ENCODE peak calls at places on chromosomes 3 and 15, in four cellular contexts. I, U, D and Y are unnamed samples.

GRCh38 chr3:149152420-149152819 is 23.0 kb downstream of the HPS3 start:
- DNase-seq in I (peak; percentile 79), U (no peak), D (no peak), Y (peak; percentile 52)

GRCh38 chr15:36911322-36911944 is 188.9 kb downstream of the MEIS2 start:
- DNase-seq in I (peak; percentile 63), U (no peak), D (no peak), Y (peak; percentile 9)

GRCh38 chr3:55435446-55435845 is 51.7 kb downstream of the WNT5A start:
- DNase-seq in I (no peak), U (no peak), D (no peak), Y (no peak)

GRCh38 chr15:101057841-101058407 is 138.8 kb downstream of the LRRK1 start:
- DNase-seq in I (no peak), U (no peak), D (no peak), Y (no peak)

GRCh38 chr15:57522148-57522547 is 69.6 kb upstream of the MYZAP start:
- DNase-seq in I (no peak), U (no peak), D (no peak), Y (no peak)

GRCh38 chr3:108131105-108131794 is 40.4 kb upstream of the CD47 start:
- DNase-seq in I (peak; percentile 88), U (no peak), D (no peak), Y (no peak)

GRCh38 chr3:165883866-165884478 is 46.7 kb upstream of the BCHE start:
- DNase-seq in I (no peak), U (no peak), D (no peak), Y (no peak)

GRCh38 chr15:80645494-80646065 is 49.5 kb upstream of the ABHD17C start:
- DNase-seq in I (no peak), U (no peak), D (no peak), Y (no peak)

GRCh38 chr15:81000144-81000625 is 538 bp upstream of the TLNRD1 start:
- DNase-seq in I (no peak), U (no peak), D (no peak), Y (no peak)

GRCh38 chr3:179958143-179958542 is 78.6 kb downstream of the PEX5L start:
- DNase-seq in I (no peak), U (no peak), D (no peak), Y (no peak)

GRCh38 chr3:180421221-180421620 is 180.7 kb upstream of the TTC14 start:
- DNase-seq in I (no peak), U (no peak), D (no peak), Y (no peak)

GRCh38 chr15:93759626-93760025 is 471.7 kb upstream of the MCTP2 start:
- DNase-seq in I (no peak), U (no peak), D (no peak), Y (no peak)

GRCh38 chr3:9207076-9207763 is 42.2 kb downstream of the SRGAP3 start:
- DNase-seq in I (no peak), U (no peak), D (no peak), Y (no peak)

GRCh38 chr15:68818088-68818670 is 2.5 kb downstream of the ANP32A start:
- DNase-seq in I (peak; percentile 73), U (peak; percentile 66), D (peak; percentile 66), Y (peak; percentile 84)

GRCh38 chr15:26838742-26839460 is 28.0 kb upstream of the GABRA5 start:
- DNase-seq in I (no peak), U (no peak), D (no peak), Y (no peak)

GRCh38 chr3:37708789-37709188 is 152.9 kb upstream of the CTDSPL start:
- DNase-seq in I (no peak), U (no peak), D (no peak), Y (no peak)

GRCh38 chr15:74631935-74632560 is 16.4 kb downstream of the CLK3 start:
- DNase-seq in I (peak; percentile 47), U (peak; percentile 65), D (no peak), Y (no peak)

GRCh38 chr15:71362556-71362955 is 247.3 kb downstream of the THSD4 start:
- DNase-seq in I (no peak), U (no peak), D (no peak), Y (no peak)

GRCh38 chr3:152051501-152052404 is 178.3 kb downstream of the SUCNR1 start:
- DNase-seq in I (peak; percentile 43), U (no peak), D (no peak), Y (peak; percentile 30)

GRCh38 chr3:183274609-183275008 is 21.6 kb downstream of the B3GNT5 start:
- DNase-seq in I (no peak), U (no peak), D (no peak), Y (no peak)

GRCh38 chr15:99614749-99615288 is 49.0 kb downstream of the MEF2A start:
- DNase-seq in I (no peak), U (no peak), D (no peak), Y (no peak)

GRCh38 chr3:16254933-16255725 is 9.6 kb downstream of the DPH3 start:
- DNase-seq in I (no peak), U (no peak), D (no peak), Y (no peak)

GRCh38 chr3:101381809-101382208 is 61.4 kb upstream of the IMPG2 start:
- DNase-seq in I (peak; percentile 55), U (no peak), D (no peak), Y (no peak)

GRCh38 chr3:72887723-72888545 is at the start of gene GXYLT2:
- DNase-seq in I (peak; percentile 80), U (peak; percentile 53), D (no peak), Y (peak; percentile 47)

GRCh38 chr3:159169828-159170227 is 368.0 kb downstream of the MFSD1 start:
- DNase-seq in I (peak; percentile 83), U (no peak), D (no peak), Y (no peak)

GRCh38 chr3:17935217-17935616 is 192.8 kb upstream of the TBC1D5 start:
- DNase-seq in I (no peak), U (no peak), D (no peak), Y (no peak)

GRCh38 chr3:177419904-177420601 is 222.8 kb upstream of the TBL1XR1 start:
- DNase-seq in I (no peak), U (no peak), D (no peak), Y (peak; percentile 35)

GRCh38 chr15:74696808-74697207 is 984 bp upstream of the EDC3 start:
- DNase-seq in I (no peak), U (no peak), D (no peak), Y (no peak)

GRCh38 chr3:8875831-8876230 is 87.4 kb downstream of the RAD18 start:
- DNase-seq in I (no peak), U (no peak), D (no peak), Y (no peak)

GRCh38 chr3:70951937-70952492 is 631.5 kb downstream of the FOXP1 start:
- DNase-seq in I (no peak), U (no peak), D (no peak), Y (no peak)

GRCh38 chr15:52309154-52309548 is 13.5 kb upstream of the MYO5C start:
- DNase-seq in I (no peak), U (no peak), D (no peak), Y (no peak)

GRCh38 chr15:41567870-41568269 is 8.9 kb downstream of the TYRO3 start:
- DNase-seq in I (no peak), U (no peak), D (no peak), Y (no peak)

GRCh38 chr3:129453732-129454131 is 13.7 kb downstream of the IFT122 start:
- DNase-seq in I (no peak), U (no peak), D (no peak), Y (no peak)

GRCh38 chr3:53493618-53493996 is 804 bp upstream of the CACNA1D start:
- DNase-seq in I (no peak), U (no peak), D (no peak), Y (no peak)
- H3K4me3 ChIP-seq in I (no peak overlapping the region), U (peak overlapping the region; percentile 37), D (peak overlapping the region; percentile 92), Y (no peak overlapping the region)

GRCh38 chr3:62159056-62159455 is 214.3 kb downstream of the FEZF2 start:
- DNase-seq in I (no peak), U (no peak), D (no peak), Y (no peak)
- TF ChIP-seq CTCF in I (no peak), U (no peak), D (no peak), Y (no peak)

DNA sequence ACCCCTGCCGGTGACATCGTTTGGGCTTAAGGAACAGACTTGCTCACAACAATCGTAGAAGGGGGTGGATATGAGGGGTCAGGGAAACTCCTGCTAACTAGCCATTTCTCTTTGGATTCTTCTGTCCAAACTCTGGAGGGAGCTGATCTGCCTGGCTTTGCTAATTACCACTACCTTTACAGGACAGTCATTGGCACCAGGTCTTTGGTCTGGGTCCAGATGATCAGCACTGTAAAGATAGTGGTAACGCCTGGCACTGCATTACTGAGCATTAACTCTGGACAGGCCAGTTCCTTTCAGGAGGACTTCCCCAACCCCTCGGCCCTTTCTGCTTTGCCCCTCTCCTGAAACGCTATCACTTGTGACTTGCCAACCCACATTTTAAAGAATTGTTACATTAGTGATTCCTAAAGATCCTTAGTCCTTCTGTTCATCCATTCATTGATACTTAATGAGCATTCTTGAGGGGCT is 795 bp downstream of the UQCC5 start:
- DNase-seq in I (no peak), U (no peak), D (peak; percentile 18), Y (no peak)
- H3K4me3 ChIP-seq in I (peak overlapping the region; percentile 97), U (peak overlapping the region; percentile 68), D (peak overlapping the region; percentile 66), Y (peak overlapping the region; percentile 99)

GRCh38 chr3:13812039-13812438 is 67.8 kb downstream of the WNT7A start:
- DNase-seq in I (no peak), U (no peak), D (no peak), Y (no peak)

GRCh38 chr3:13808576-13808975 is 71.3 kb downstream of the WNT7A start:
- DNase-seq in I (no peak), U (no peak), D (no peak), Y (no peak)

GRCh38 chr3:13815088-13815683 is 64.7 kb downstream of the WNT7A start:
- DNase-seq in I (no peak), U (no peak), D (no peak), Y (no peak)

GRCh38 chr3:13811614-13812013 is 68.3 kb downstream of the WNT7A start:
- DNase-seq in I (no peak), U (no peak), D (no peak), Y (no peak)
- TF ChIP-seq CTCF in I (no peak), U (no peak), D (no peak), Y (no peak)

DNA sequence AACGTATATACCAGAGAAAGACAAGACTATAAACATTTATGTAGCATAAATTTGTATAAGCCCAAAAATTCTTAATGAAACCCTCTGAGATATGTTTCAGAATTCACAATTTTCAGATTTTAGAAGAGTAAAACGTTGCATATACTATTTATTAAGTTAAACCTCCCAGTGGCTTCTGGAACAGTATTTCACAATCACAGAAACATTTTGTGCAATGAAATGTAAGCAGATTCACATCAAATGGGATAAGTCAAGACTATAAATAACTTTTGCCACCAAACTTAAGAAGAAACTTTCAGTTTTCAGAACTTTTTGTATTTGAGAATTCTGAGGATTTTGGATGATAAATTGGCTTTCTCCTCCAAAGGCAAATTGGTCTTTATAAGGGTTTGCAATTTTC is 9.2 kb downstream of the SLTM start:
- DNase-seq in I (no peak), U (no peak), D (no peak), Y (no peak)
- H3K4me3 ChIP-seq in I (no peak overlapping the region), U (no peak overlapping the region), D (no peak overlapping the region), Y (no peak overlapping the region)

DNA sequence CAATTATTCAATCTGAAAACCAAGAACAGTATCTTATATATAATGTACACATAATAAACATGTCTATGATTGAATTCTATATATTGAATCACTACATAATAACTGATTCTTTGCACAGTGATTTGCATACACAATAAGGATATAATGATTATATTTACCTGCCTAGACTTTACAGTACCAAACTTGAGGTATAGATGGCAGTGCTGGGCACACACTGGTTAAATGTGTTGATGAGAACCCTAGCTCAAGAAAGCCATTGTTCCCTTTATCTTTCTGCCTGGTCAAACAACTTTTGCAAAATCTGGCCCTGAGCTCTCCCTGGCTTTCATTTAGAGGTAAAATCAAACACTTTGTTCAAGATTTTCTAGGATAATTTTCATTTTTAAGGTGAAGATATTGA is 697.7 kb downstream of the TUSC7 start:
- DNase-seq in I (no peak), U (no peak), D (no peak), Y (peak; percentile 1)
- TF ChIP-seq CTCF in I (peak; percentile 43), U (no peak), D (no peak), Y (peak; percentile 31)